ENCODE peak calls at places on chromosome 7, in seven cellular contexts. A, I, B, C, D, Q and F are unnamed samples.

GRCh38 chr7:72754312-72754711 is 73.7 kb downstream of the TYW1B start:
- DNase-seq in A (no peak), I (no peak), B (no peak), C (no peak), D (no peak), Q (no peak), F (no peak)

GRCh38 chr7:50068850-50069551 is 24.0 kb downstream of the ZPBP start:
- DNase-seq in A (no peak), I (no peak), B (no peak), C (no peak), D (no peak), Q (no peak), F (no peak)

GRCh38 chr7:73738220-73738611 is 386 bp downstream of the ABHD11 start:
- DNase-seq in A (peak), I (peak), B (peak), C (peak), D (peak), Q (peak), F (no peak)

GRCh38 chr7:44854644-44855364 is 6.9 kb upstream of the H2AZ2 start:
- DNase-seq in A (no peak), I (no peak), B (no peak), C (no peak), D (no peak), Q (no peak), F (no peak)

GRCh38 chr7:12757443-12757842 is 70.0 kb downstream of the ARL4A start:
- DNase-seq in A (no peak), I (no peak), B (no peak), C (no peak), D (no peak), Q (no peak), F (no peak)

GRCh38 chr7:143887078-143887477 is 14.9 kb downstream of the TCAF1 start:
- DNase-seq in A (no peak), I (no peak), B (no peak), C (no peak), D (no peak), Q (no peak), F (no peak)

GRCh38 chr7:79340212-79340611 is 113.3 kb downstream of the MAGI2 start:
- DNase-seq in A (no peak), I (no peak), B (no peak), C (no peak), D (no peak), Q (no peak), F (no peak)

GRCh38 chr7:22269963-22270362 is 87.0 kb downstream of the RAPGEF5 start:
- DNase-seq in A (no peak), I (peak), B (no peak), C (no peak), D (no peak), Q (no peak), F (no peak)

GRCh38 chr7:135238112-135238744 is 4.6 kb downstream of the STRA8 start:
- DNase-seq in A (no peak), I (no peak), B (no peak), C (no peak), D (no peak), Q (no peak), F (no peak)

GRCh38 chr7:74272305-74273038 is 16.7 kb upstream of the CLIP2 start:
- DNase-seq in A (peak), I (peak), B (peak), C (peak), D (peak), Q (peak), F (no peak)

GRCh38 chr7:41205600-41205999 is 497.3 kb downstream of the INHBA start:
- DNase-seq in A (no peak), I (no peak), B (no peak), C (no peak), D (no peak), Q (no peak), F (no peak)

GRCh38 chr7:101588131-101588935 is 40.8 kb downstream of the MYL10 start:
- DNase-seq in A (no peak), I (no peak), B (no peak), C (no peak), D (no peak), Q (no peak), F (no peak)

GRCh38 chr7:12257582-12257981 is 46.5 kb downstream of the TMEM106B start:
- DNase-seq in A (no peak), I (no peak), B (no peak), C (no peak), D (no peak), Q (no peak), F (no peak)

GRCh38 chr7:117796889-117797288 is 76.4 kb downstream of the CTTNBP2 start:
- DNase-seq in A (no peak), I (no peak), B (no peak), C (no peak), D (no peak), Q (no peak), F (no peak)

GRCh38 chr7:130708766-130709165 is 22.4 kb upstream of the TSGA13 start:
- DNase-seq in A (no peak), I (no peak), B (no peak), C (no peak), D (no peak), Q (no peak), F (no peak)
- TF ChIP-seq CTCF in A (no peak), I (no peak), B (no peak), C (no peak), D (no peak), Q (no peak), F (no peak)

DNA sequence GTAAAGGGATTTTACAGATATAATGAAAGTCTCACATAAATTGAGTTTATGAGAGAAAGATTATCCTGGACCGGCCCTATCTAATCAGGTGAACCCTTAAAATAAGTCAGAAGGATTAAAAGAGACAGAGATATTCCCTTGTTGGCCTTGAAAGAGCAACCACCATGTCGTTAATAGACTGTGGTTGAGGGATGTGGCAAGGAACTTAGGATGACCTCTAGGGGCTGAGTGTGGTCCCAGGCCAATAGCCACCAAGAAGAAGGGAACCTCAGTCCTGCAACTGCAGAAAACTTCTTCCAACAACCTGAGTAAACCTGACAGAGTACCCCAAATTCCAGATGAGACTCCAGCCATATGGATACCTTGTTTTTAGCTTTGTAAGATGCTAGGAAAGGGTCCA is 121.5 kb downstream of the POLR1F start:
- DNase-seq in A (no peak), I (no peak), B (no peak), C (no peak), D (no peak), Q (no peak), F (no peak)
- TF ChIP-seq CTCF in A (no peak), I (no peak), B (peak), C (no peak), D (no peak), Q (no peak), F (peak)

GRCh38 chr7:107044347-107045194 is at the start of gene PRKAR2B:
- DNase-seq in A (peak), I (peak), B (peak), C (peak), D (peak), Q (peak), F (peak)
- TF ChIP-seq CTCF in A (no peak), I (no peak), B (no peak), C (no peak), D (no peak), Q (no peak), F (no peak)

DNA sequence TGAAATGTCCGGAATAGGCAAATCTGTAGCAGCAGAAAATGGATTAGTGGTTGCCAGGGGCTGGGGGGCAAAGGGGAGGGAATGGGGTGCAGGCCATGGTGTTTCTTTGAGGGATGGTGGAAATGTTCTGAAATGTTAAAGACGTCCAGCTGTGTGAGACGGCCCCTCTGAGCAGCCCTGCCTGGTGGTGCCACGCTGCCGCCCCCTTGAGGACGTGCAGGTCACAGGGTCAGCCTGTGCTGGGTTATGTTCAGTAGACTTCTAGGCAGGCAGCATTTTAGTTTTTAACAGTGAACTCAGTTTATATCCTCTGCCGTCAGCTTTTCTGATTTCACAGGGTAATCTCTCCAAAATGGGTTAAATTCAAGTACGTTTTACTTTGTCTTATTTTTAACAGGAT is 9.4 kb downstream of the NUB1 start:
- DNase-seq in A (no peak), I (peak), B (no peak), C (no peak), D (no peak), Q (peak), F (no peak)
- TF ChIP-seq CTCF in A (peak), I (no peak), B (no peak), C (no peak), D (no peak), Q (no peak), F (peak)